ENCODE peak calls at places on chromosomes 6 and 20, in four cellular contexts. W is colonic mucosa, U is fibroblast of villous mesenchyme, V is NCI-H526. E is an unnamed sample.

GRCh38 chr6:165548450-165548849 is 114.6 kb downstream of the PDE10A start:
- DNase-seq in W (no peak), U (no peak), V (no peak), E (no peak)

GRCh38 chr6:73738367-73739028 is 42.5 kb downstream of the CD109 start:
- DNase-seq in W (no peak), U (no peak), V (no peak), E (no peak)

GRCh38 chr6:104953410-104953953 is 3.4 kb upstream of the LIN28B start:
- DNase-seq in W (no peak), U (peak; percentile 31), V (no peak), E (no peak)

GRCh38 chr20:12252793-12253192 is 335.1 kb downstream of the BTBD3 start:
- DNase-seq in W (no peak), U (peak; percentile 28), V (no peak), E (no peak)

GRCh38 chr20:1002682-1003561 is 811 bp upstream of the RSPO4 start:
- DNase-seq in W (no peak), U (no peak), V (peak; percentile 85), E (no peak)

GRCh38 chr20:45036044-45036755 is 64.7 kb downstream of the KCNS1 start:
- DNase-seq in W (no peak), U (peak; percentile 82), V (peak; percentile 37), E (no peak)

GRCh38 chr6:72969666-72970065 is 255.6 kb downstream of the KHDC1L start:
- DNase-seq in W (no peak), U (no peak), V (no peak), E (no peak)

GRCh38 chr20:3998998-3999397 is 16.4 kb downstream of the RNF24 start:
- DNase-seq in W (no peak), U (no peak), V (no peak), E (no peak)

GRCh38 chr6:12381587-12381986 is 91.4 kb downstream of the EDN1 start:
- DNase-seq in W (no peak), U (no peak), V (no peak), E (no peak)

GRCh38 chr6:31096656-31097055 is 15.7 kb downstream of the C6orf15 start:
- DNase-seq in W (no peak), U (no peak), V (no peak), E (no peak)

GRCh38 chr6:16097382-16098171 is 31.3 kb upstream of the MYLIP start:
- DNase-seq in W (no peak), U (no peak), V (no peak), E (no peak)

GRCh38 chr6:147508073-147508870 is at the start of gene SAMD5:
- DNase-seq in W (peak; percentile 78), U (peak; percentile 57), V (peak; percentile 89), E (no peak)

GRCh38 chr20:49345538-49345937 is 67.7 kb upstream of the ZNFX1 start:
- DNase-seq in W (no peak), U (no peak), V (no peak), E (no peak)

GRCh38 chr6:118581489-118581959 is 33.4 kb downstream of the PLN start:
- DNase-seq in W (no peak), U (peak; percentile 86), V (no peak), E (no peak)

GRCh38 chr6:119310486-119311036 is 39.0 kb downstream of the MAN1A1 start:
- DNase-seq in W (no peak), U (peak; percentile 40), V (no peak), E (no peak)

GRCh38 chr6:14719273-14719672 is 526.6 kb upstream of the JARID2 start:
- DNase-seq in W (no peak), U (no peak), V (no peak), E (no peak)

GRCh38 chr6:166958926-166959861 is 2.8 kb upstream of the RNASET2 start:
- DNase-seq in W (peak; percentile 61), U (peak; percentile 16), V (no peak), E (peak; percentile 72)

GRCh38 chr6:25089442-25089841 is 153.7 kb upstream of the RIPOR2 start:
- DNase-seq in W (no peak), U (no peak), V (no peak), E (no peak)

GRCh38 chr6:143536866-143537691 is 25.6 kb upstream of the FUCA2 start:
- DNase-seq in W (peak; percentile 84), U (peak; percentile 46), V (peak; percentile 83), E (peak; percentile 55)

GRCh38 chr20:24702501-24703283 is 233.3 kb downstream of the SYNDIG1 start:
- DNase-seq in W (no peak), U (no peak), V (no peak), E (no peak)

GRCh38 chr20:24981282-24981681 is 11.3 kb downstream of the APMAP start:
- DNase-seq in W (no peak), U (no peak), V (no peak), E (no peak)

GRCh38 chr6:7813704-7814103 is 87.8 kb downstream of the BMP6 start:
- DNase-seq in W (no peak), U (no peak), V (no peak), E (no peak)

GRCh38 chr6:166595061-166595780 is 8.7 kb upstream of the RAMACL start:
- DNase-seq in W (no peak), U (peak; percentile 77), V (no peak), E (no peak)

E was measured in NAMALWA.